ENCODE peak calls at places on chromosome 7, in seven cellular contexts. S is substantia nigra; O is GM12864; K is retina; V is COR-L47; F is NCI-H187 treated with DMSO at 0.1 percent for 48 hours; B is activated naive CD4-positive, alpha-beta T cell treated with Interleukin-2 at 50 U/mL for 16 hours. Y is an unnamed sample.

GRCh38 chr7:75772081-75773077 is at the start of gene CCL26:
- DNase-seq in S (no peak), O (no peak), K (no peak), V (no peak), F (no peak), B (no peak), Y (no peak)

GRCh38 chr7:38411404-38411803 is 138.0 kb upstream of the TARP start:
- DNase-seq in S (no peak), O (no peak), K (no peak), V (no peak), F (no peak), B (no peak), Y (peak; percentile 21)

GRCh38 chr7:50502947-50503346 is 52.8 kb upstream of the FIGNL1 start:
- DNase-seq in S (no peak), O (no peak), K (no peak), V (no peak), F (no peak), B (no peak), Y (no peak)

GRCh38 chr7:100561491-100562194 is 12.1 kb downstream of the SAP25 start:
- DNase-seq in S (no peak), O (no peak), K (no peak), V (no peak), F (no peak), B (no peak), Y (no peak)

GRCh38 chr7:91243591-91244368 is 20.5 kb upstream of the FZD1 start:
- DNase-seq in S (no peak), O (no peak), K (no peak), V (no peak), F (peak; percentile 81), B (no peak), Y (no peak)

GRCh38 chr7:130152270-130153141 is 52.7 kb downstream of the TMEM209 start:
- DNase-seq in S (no peak), O (no peak), K (no peak), V (no peak), F (no peak), B (peak; percentile 29), Y (no peak)

GRCh38 chr7:95772771-95773581 is 622 bp downstream of the DYNC1I1 start:
- DNase-seq in S (no peak), O (no peak), K (peak; percentile 77), V (peak; percentile 61), F (no peak), B (no peak), Y (peak; percentile 47)

GRCh38 chr7:99559276-99559915 is 954 bp downstream of the ZNF655 start:
- DNase-seq in S (no peak), O (no peak), K (no peak), V (no peak), F (no peak), B (no peak), Y (no peak)

GRCh38 chr7:28922618-28923331 is 35.4 kb downstream of the TRIL start:
- DNase-seq in S (peak; percentile 48), O (peak; percentile 34), K (peak; percentile 79), V (peak; percentile 88), F (no peak), B (peak; percentile 55), Y (peak; percentile 76)

GRCh38 chr7:101066141-101066857 is 19.0 kb upstream of the TRIM56 start:
- DNase-seq in S (no peak), O (no peak), K (peak; percentile 34), V (no peak), F (no peak), B (no peak), Y (no peak)

GRCh38 chr7:102045681-102046372 is 228.4 kb downstream of the CUX1 start:
- DNase-seq in S (no peak), O (no peak), K (no peak), V (no peak), F (no peak), B (no peak), Y (no peak)

GRCh38 chr7:75689246-75690099 is 49.3 kb downstream of the HIP1 start:
- DNase-seq in S (no peak), O (no peak), K (no peak), V (no peak), F (no peak), B (no peak), Y (no peak)

GRCh38 chr7:139889186-139889871 is 60.3 kb downstream of the TBXAS1 start:
- DNase-seq in S (no peak), O (no peak), K (no peak), V (no peak), F (no peak), B (no peak), Y (peak; percentile 15)

GRCh38 chr7:124459101-124460052 is 306.2 kb downstream of the GPR37 start:
- DNase-seq in S (no peak), O (no peak), K (no peak), V (no peak), F (no peak), B (no peak), Y (no peak)

GRCh38 chr7:781228-781864 is 50.9 kb upstream of the SUN1 start:
- DNase-seq in S (no peak), O (no peak), K (no peak), V (no peak), F (no peak), B (no peak), Y (no peak)

GRCh38 chr7:42283553-42283952 is 46.5 kb upstream of the GLI3 start:
- DNase-seq in S (no peak), O (no peak), K (no peak), V (no peak), F (no peak), B (no peak), Y (no peak)

GRCh38 chr7:73838642-73839041 is 3.7 kb downstream of the METTL27 start:
- DNase-seq in S (no peak), O (no peak), K (no peak), V (no peak), F (no peak), B (no peak), Y (no peak)

GRCh38 chr7:65946895-65947294 is 35.1 kb downstream of the GUSB start:
- DNase-seq in S (no peak), O (no peak), K (no peak), V (no peak), F (no peak), B (no peak), Y (no peak)

GRCh38 chr7:55198634-55199366 is 166.3 kb upstream of the LANCL2 start:
- DNase-seq in S (no peak), O (no peak), K (no peak), V (no peak), F (no peak), B (no peak), Y (no peak)

GRCh38 chr7:81268551-81268950 is 349.7 kb upstream of the SEMA3C start:
- DNase-seq in S (no peak), O (no peak), K (no peak), V (no peak), F (no peak), B (no peak), Y (no peak)

GRCh38 chr7:133114519-133114918 is 32.6 kb upstream of the CHCHD3 start:
- DNase-seq in S (no peak), O (no peak), K (no peak), V (no peak), F (no peak), B (no peak), Y (no peak)

GRCh38 chr7:87003872-87004798 is 55.3 kb downstream of the ELAPOR2 start:
- DNase-seq in S (no peak), O (no peak), K (peak; percentile 74), V (peak; percentile 73), F (no peak), B (no peak), Y (no peak)

GRCh38 chr7:105188201-105188600 is 174.2 kb downstream of the KMT2E start:
- DNase-seq in S (no peak), O (no peak), K (no peak), V (no peak), F (no peak), B (no peak), Y (no peak)

GRCh38 chr7:95169678-95170077 is 154.7 kb downstream of the PON1 start:
- DNase-seq in S (no peak), O (no peak), K (no peak), V (no peak), F (no peak), B (no peak), Y (no peak)

GRCh38 chr7:91436655-91437054 is 172.4 kb downstream of the FZD1 start:
- DNase-seq in S (no peak), O (no peak), K (no peak), V (no peak), F (peak; percentile 91), B (no peak), Y (peak; percentile 88)

GRCh38 chr7:148912151-148912550 is 28.1 kb upstream of the EZH2 start:
- DNase-seq in S (no peak), O (no peak), K (no peak), V (no peak), F (no peak), B (no peak), Y (no peak)

GRCh38 chr7:68770649-68771048 is 827.6 kb upstream of the AUTS2 start:
- DNase-seq in S (no peak), O (no peak), K (peak; percentile 32), V (peak; percentile 74), F (peak; percentile 61), B (no peak), Y (peak; percentile 4)

GRCh38 chr7:20112646-20113045 is 104.5 kb downstream of the MACC1 start:
- DNase-seq in S (no peak), O (no peak), K (no peak), V (no peak), F (no peak), B (no peak), Y (no peak)